ENCODE peak calls at places on chromosomes 16 and 17, in six cellular contexts. K, R, E, C, J and L are unnamed samples.
A peak's percentile ranks its signal among the peaks of the same experiment; 100 is the strongest.

GRCh38 chr17:35872581-35872980 is 3.9 kb upstream of the HEATR9 start:
- DNase-seq in K (no peak), R (no peak), E (no peak), C (no peak), J (no peak), L (no peak)

GRCh38 chr17:76911299-76912007 is 43.2 kb downstream of the MGAT5B start:
- DNase-seq in K (peak; percentile 54), R (no peak), E (no peak), C (no peak), J (peak; percentile 69), L (no peak)

GRCh38 chr16:55146939-55147338 is 177.1 kb upstream of the IRX6 start:
- DNase-seq in K (peak; percentile 31), R (no peak), E (no peak), C (no peak), J (no peak), L (no peak)

GRCh38 chr17:28524476-28525415 is 18.6 kb downstream of the FOXN1 start:
- DNase-seq in K (no peak), R (no peak), E (peak; percentile 78), C (peak; percentile 79), J (no peak), L (no peak)

GRCh38 chr16:62853887-62854286 is 817.6 kb upstream of the CDH8 start:
- DNase-seq in K (no peak), R (no peak), E (no peak), C (no peak), J (no peak), L (no peak)

GRCh38 chr17:45895304-45895968 is 1.1 kb downstream of the MAPT start:
- DNase-seq in K (peak; percentile 73), R (no peak), E (peak; percentile 27), C (peak; percentile 31), J (peak; percentile 91), L (no peak)

GRCh38 chr16:30075503-30076275 is at the start of gene PPP4C:
- DNase-seq in K (peak; percentile 96), R (peak; percentile 68), E (peak; percentile 97), C (peak; percentile 81), J (peak; percentile 97), L (peak; percentile 88)

GRCh38 chr16:28846933-28847273 is 755 bp upstream of the TUFM start:
- DNase-seq in K (peak; percentile 21), R (no peak), E (peak; percentile 38), C (no peak), J (no peak), L (peak; percentile 12)

GRCh38 chr17:52681486-52681885 is 523.0 kb upstream of the CA10 start:
- DNase-seq in K (no peak), R (no peak), E (no peak), C (no peak), J (no peak), L (no peak)

GRCh38 chr16:64892843-64893242 is 229.0 kb downstream of the CDH11 start:
- DNase-seq in K (no peak), R (no peak), E (peak; percentile 94), C (peak; percentile 68), J (no peak), L (no peak)

GRCh38 chr16:53726625-53727024 is 22.7 kb downstream of the FTO start:
- DNase-seq in K (peak; percentile 40), R (no peak), E (no peak), C (peak; percentile 52), J (no peak), L (no peak)

GRCh38 chr17:383771-384621 is 31.4 kb upstream of the RPH3AL start:
- DNase-seq in K (peak; percentile 14), R (no peak), E (no peak), C (no peak), J (peak; percentile 40), L (no peak)

GRCh38 chr16:82824408-82824807 is 197.6 kb downstream of the CDH13 start:
- DNase-seq in K (no peak), R (no peak), E (no peak), C (no peak), J (no peak), L (no peak)

GRCh38 chr17:12070561-12070960 is 49.9 kb downstream of the MAP2K4 start:
- DNase-seq in K (no peak), R (no peak), E (peak; percentile 71), C (peak; percentile 75), J (no peak), L (no peak)

GRCh38 chr17:56322991-56323390 is 169.7 kb downstream of the ANKFN1 start:
- DNase-seq in K (no peak), R (no peak), E (no peak), C (no peak), J (no peak), L (no peak)

GRCh38 chr16:51150159-51150893 is 744 bp downstream of the SALL1 start:
- DNase-seq in K (peak; percentile 42), R (no peak), E (peak; percentile 61), C (no peak), J (peak; percentile 51), L (no peak)

GRCh38 chr16:53029971-53030370 is 22.7 kb downstream of the CHD9NB start:
- DNase-seq in K (no peak), R (no peak), E (no peak), C (no peak), J (no peak), L (no peak)

GRCh38 chr16:9650284-9650683 is 531.9 kb downstream of the GRIN2A start:
- DNase-seq in K (no peak), R (no peak), E (no peak), C (no peak), J (no peak), L (no peak)

GRCh38 chr17:77690271-77691161 is 268.0 kb upstream of the TNRC6C start:
- DNase-seq in K (no peak), R (no peak), E (peak; percentile 32), C (peak; percentile 7), J (peak; percentile 88), L (peak; percentile 77)

GRCh38 chr17:2878751-2879254 is 82.6 kb downstream of the RAP1GAP2 start:
- DNase-seq in K (no peak), R (no peak), E (no peak), C (no peak), J (no peak), L (no peak)

GRCh38 chr16:49337814-49338350 is 35.7 kb upstream of the C16orf78 start:
- DNase-seq in K (no peak), R (no peak), E (no peak), C (no peak), J (no peak), L (no peak)

GRCh38 chr16:7997966-7998365 is 592.3 kb downstream of the TMEM114 start:
- DNase-seq in K (no peak), R (no peak), E (no peak), C (no peak), J (no peak), L (no peak)

GRCh38 chr17:1068356-1068755 is 71.4 kb downstream of the TIMM22 start:
- DNase-seq in K (no peak), R (no peak), E (no peak), C (no peak), J (no peak), L (no peak)

GRCh38 chr17:74987909-74988711 is 678 bp downstream of the CDR2L start:
- DNase-seq in K (peak; percentile 88), R (no peak), E (peak; percentile 92), C (peak; percentile 60), J (peak; percentile 86), L (no peak)

GRCh38 chr16:3188925-3189825 is 1.2 kb downstream of the OR1F1 start:
- DNase-seq in K (peak; percentile 75), R (no peak), E (peak; percentile 73), C (peak; percentile 27), J (peak; percentile 76), L (no peak)

GRCh38 chr16:9154576-9155410 is 63.3 kb downstream of the HAPSTR1 start:
- DNase-seq in K (no peak), R (no peak), E (no peak), C (no peak), J (no peak), L (no peak)

GRCh38 chr17:69607162-69607834 is 192.8 kb downstream of the MAP2K6 start:
- DNase-seq in K (peak; percentile 84), R (peak; percentile 57), E (peak; percentile 87), C (peak; percentile 86), J (peak; percentile 62), L (peak; percentile 82)

GRCh38 chr16:47574091-47575054 is 113.2 kb downstream of the PHKB start:
- DNase-seq in K (peak; percentile 5), R (no peak), E (peak; percentile 71), C (peak; percentile 20), J (no peak), L (peak; percentile 57)

GRCh38 chr17:16880121-16880842 is 91.6 kb downstream of the TNFRSF13B start:
- DNase-seq in K (no peak), R (no peak), E (no peak), C (no peak), J (no peak), L (no peak)

GRCh38 chr16:66043326-66043725 is 323.2 kb upstream of the CDH5 start:
- DNase-seq in K (no peak), R (no peak), E (no peak), C (no peak), J (no peak), L (no peak)
- TF ChIP-seq EZH2phosphoT487 in K (no peak), R (no peak), E (no peak), C (no peak), J (no peak), L (no peak)

DNA sequence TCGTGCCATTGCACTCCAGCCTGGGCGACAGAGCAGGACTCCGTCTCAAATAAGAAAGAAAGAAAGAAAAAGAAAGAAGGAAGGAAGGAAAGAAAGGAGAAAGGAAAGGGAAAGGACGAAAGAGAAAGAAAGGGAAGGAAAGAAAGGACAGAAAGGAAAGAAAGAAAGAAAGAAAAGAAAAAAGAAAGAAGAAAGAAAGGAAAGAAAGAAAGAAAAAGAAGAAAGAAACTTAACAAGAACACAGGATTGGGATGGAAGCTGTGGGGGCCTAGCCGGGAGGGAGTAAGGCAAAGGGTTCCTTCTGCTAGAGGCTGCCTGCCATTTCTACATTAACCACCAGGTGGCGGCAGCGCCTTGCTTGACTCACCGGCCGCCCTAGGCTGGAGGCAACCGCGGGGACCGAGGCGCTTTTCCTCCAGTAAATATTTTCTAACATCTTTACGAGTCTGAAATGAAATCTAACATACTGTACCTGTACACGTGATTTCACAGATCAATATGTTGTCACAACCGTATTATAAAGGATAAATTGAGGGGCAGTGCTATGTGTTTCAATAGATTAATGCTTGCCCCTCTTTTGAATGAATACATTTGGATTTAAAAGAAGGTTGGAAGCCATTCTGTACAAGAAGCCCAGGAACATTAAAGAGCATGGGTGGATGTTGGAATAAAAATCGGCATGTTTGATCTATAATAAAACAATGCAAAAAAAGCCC is 6.1 kb downstream of the GJD3 start:
- DNase-seq in K (peak; percentile 91), R (peak; percentile 64), E (peak; percentile 90), C (peak; percentile 87), J (peak; percentile 92), L (peak; percentile 80)
- H3K9ac ChIP-seq in K (no peak overlapping the region), R (peak overlapping the region; percentile 30), E (peak overlapping the region; percentile 71), C (no peak overlapping the region), J (no peak overlapping the region), L (no peak overlapping the region)

DNA sequence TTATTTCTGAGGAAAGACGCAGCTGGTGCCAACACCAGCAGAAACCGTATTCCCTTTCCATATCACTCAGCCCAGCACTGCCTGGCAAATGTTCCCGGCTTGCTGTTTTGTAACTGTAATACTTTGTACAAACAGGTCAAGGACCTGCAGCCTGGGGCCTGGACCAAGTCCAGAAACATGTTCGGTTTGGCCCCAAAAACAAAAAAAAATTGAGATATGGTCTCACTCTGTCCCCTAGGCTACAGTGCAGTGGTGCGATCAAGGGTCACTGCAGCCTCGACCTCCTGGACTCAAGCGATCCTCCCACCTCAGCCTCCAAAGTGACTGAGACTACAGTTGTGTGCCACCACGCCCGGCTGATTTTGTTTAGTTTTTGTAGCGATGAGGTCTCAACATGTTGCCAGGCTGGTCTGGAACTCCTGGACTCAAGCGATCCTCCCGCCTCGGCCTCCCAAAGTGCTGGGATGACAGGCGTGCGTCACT is 1.2 kb downstream of the HAGH start:
- DNase-seq in K (no peak), R (no peak), E (no peak), C (no peak), J (no peak), L (no peak)
- H3K4me1 ChIP-seq in K (peaks cover 15% of the 10 kb centered on the region), R (peaks cover 14% of the 10 kb centered on the region), E (peaks cover 17% of the 10 kb centered on the region), C (peaks cover 13% of the 10 kb centered on the region), J (no peaks in the 10 kb centered on the region), L (peaks cover 12% of the 10 kb centered on the region)

GRCh38 chr17:49168706-49169105 is 36.1 kb downstream of the B4GALNT2 start:
- DNase-seq in K (no peak), R (no peak), E (no peak), C (no peak), J (no peak), L (no peak)
- TF ChIP-seq EZH2phosphoT487 in K (no peak), R (no peak), E (no peak), C (no peak), J (no peak), L (no peak)